ENCODE peak calls at places on chromosomes 11 and 22, in six cellular contexts. Z is heart right ventricle; B is GM12865; Y is Jurkat, Clone E6-1; T is lower leg skin; K is GM23248. J is an unnamed sample.

GRCh38 chr11:2812371-2812991 is 73.1 kb downstream of the CDKN1C start:
- DNase-seq in Z (peak; percentile 54), B (no peak), Y (no peak), K (no peak), T (no peak), J (no peak)

GRCh38 chr11:135033545-135033944 is 621.5 kb upstream of the B3GAT1 start:
- DNase-seq in T (no peak), B (no peak), K (peak; percentile 10), Y (no peak), Z (peak; percentile 10), J (no peak)

GRCh38 chr11:82864268-82864667 is 36.0 kb downstream of the PRCP start:
- DNase-seq in Z (peak; percentile 17), K (peak; percentile 68), T (peak; percentile 77), Y (peak; percentile 8), B (peak; percentile 52), J (no peak)

GRCh38 chr11:76709259-76709658 is 38.7 kb upstream of the LRRC32 start:
- DNase-seq in Z (no peak), Y (no peak), K (no peak), T (no peak), B (no peak), J (no peak)

GRCh38 chr11:114522818-114523217 is 36.9 kb downstream of the NXPE1 start:
- DNase-seq in B (no peak), Z (no peak), T (no peak), K (no peak), Y (no peak), J (no peak)

GRCh38 chr11:46270707-46271106 is 6.8 kb upstream of the CREB3L1 start:
- DNase-seq in B (peak; percentile 76), Z (no peak), Y (no peak), K (no peak), T (no peak), J (no peak)

GRCh38 chr11:30451167-30451566 is 128.3 kb downstream of the ARL14EP start:
- DNase-seq in Z (no peak), B (no peak), Y (no peak), T (no peak), K (no peak), J (no peak)

GRCh38 chr22:46238541-46238940 is 11.6 kb downstream of the CDPF1 start:
- DNase-seq in Z (no peak), K (no peak), Y (no peak), T (no peak), B (no peak), J (no peak)

GRCh38 chr11:2933376-2934056 is 4.3 kb upstream of the PHLDA2 start:
- DNase-seq in Z (peak; percentile 39), T (peak; percentile 75), Y (no peak), K (peak; percentile 97), B (peak; percentile 58), J (no peak)

GRCh38 chr22:38313384-38313955 is 3.8 kb downstream of the CSNK1E start:
- DNase-seq in Y (no peak), K (peak; percentile 84), Z (peak; percentile 89), B (peak; percentile 80), T (no peak), J (no peak)

GRCh38 chr11:70075836-70076235 is 2.3 kb upstream of the ANO1 start:
- DNase-seq in K (no peak), Y (no peak), B (no peak), T (no peak), Z (no peak), J (no peak)

GRCh38 chr11:78982377-78982925 is 407.8 kb upstream of the NARS2 start:
- DNase-seq in T (no peak), Y (no peak), K (no peak), B (no peak), Z (no peak), J (no peak)

GRCh38 chr22:44289429-44290171 is 23.2 kb downstream of the SHISAL1 start:
- DNase-seq in Y (no peak), T (no peak), K (peak; percentile 47), B (no peak), Z (no peak), J (no peak)

GRCh38 chr11:95835768-95836488 is 45.6 kb downstream of the CEP57 start:
- DNase-seq in K (peak; percentile 94), B (peak; percentile 61), Z (peak; percentile 60), Y (peak; percentile 32), T (peak; percentile 51), J (no peak)

GRCh38 chr22:31561238-31561887 is 65.0 kb downstream of the SFI1 start:
- DNase-seq in Z (peak; percentile 74), B (peak; percentile 71), Y (peak; percentile 15), T (peak; percentile 30), K (peak; percentile 86), J (no peak)

GRCh38 chr22:27416553-27417427 is 384.8 kb downstream of the MN1 start:
- DNase-seq in Y (no peak), K (peak; percentile 90), T (no peak), Z (no peak), B (no peak), J (no peak)

GRCh38 chr11:45662665-45663485 is 2.5 kb downstream of the CHST1 start:
- DNase-seq in B (no peak), Z (no peak), Y (no peak), T (no peak), K (peak; percentile 96), J (no peak)

GRCh38 chr11:34262601-34263081 is 95.2 kb downstream of the ABTB2 start:
- DNase-seq in K (no peak), T (no peak), Z (no peak), B (no peak), Y (no peak), J (no peak)

GRCh38 chr22:23401111-23401909 is 178.8 kb downstream of the IGLL1 start:
- DNase-seq in T (no peak), K (peak; percentile 86), Y (no peak), Z (no peak), B (no peak), J (no peak)

GRCh38 chr11:133819114-133819513 is 26.2 kb downstream of the SPATA19 start:
- DNase-seq in T (no peak), K (no peak), Z (no peak), B (no peak), Y (no peak), J (no peak)

GRCh38 chr11:8809605-8810272 is 101.2 kb upstream of the AKIP1 start:
- DNase-seq in Y (peak; percentile 28), B (no peak), Z (no peak), K (peak; percentile 33), T (no peak), J (no peak)

GRCh38 chr11:8812438-8812837 is 98.6 kb upstream of the AKIP1 start:
- DNase-seq in K (peak; percentile 37), T (peak; percentile 52), Z (no peak), B (no peak), Y (no peak), J (no peak)

GRCh38 chr11:8810331-8811301 is 100.4 kb upstream of the AKIP1 start:
- DNase-seq in B (peak; percentile 72), T (peak; percentile 54), Y (no peak), Z (peak; percentile 81), K (peak; percentile 90), J (no peak)

GRCh38 chr11:8813658-8814057 is 97.3 kb upstream of the AKIP1 start:
- DNase-seq in B (peak; percentile 87), K (peak; percentile 90), Y (peak; percentile 77), Z (peak; percentile 81), T (peak; percentile 50), J (no peak)

GRCh38 chr11:8811571-8811970 is 99.4 kb upstream of the AKIP1 start:
- DNase-seq in K (peak; percentile 48), Z (no peak), T (no peak), B (no peak), Y (no peak), J (no peak)
- H3K4me3 ChIP-seq in K (peak overlapping the region; percentile 72), Z (no peak overlapping the region), T (no peak overlapping the region), B (no peak overlapping the region), Y (no peak overlapping the region), J (peak overlapping the region; percentile 56)

DNA sequence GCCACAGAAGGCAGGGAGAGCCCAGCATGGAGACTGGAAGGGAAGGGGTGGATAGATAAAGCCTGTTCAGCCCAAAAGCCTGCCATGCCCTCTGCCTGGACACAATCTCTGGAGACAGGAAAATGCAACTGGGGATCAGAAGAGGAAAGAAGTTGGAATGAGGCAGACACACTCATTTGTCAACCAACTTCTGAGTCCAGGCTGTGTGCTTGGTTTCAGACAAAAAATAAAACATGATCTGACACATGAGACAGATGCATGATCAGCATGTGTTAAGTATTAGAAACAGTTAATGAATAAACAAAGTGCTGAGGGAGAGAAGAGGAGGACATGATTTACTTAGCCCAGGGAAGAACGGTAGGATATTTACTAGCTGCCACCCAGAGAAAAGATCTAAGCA is 849 bp downstream of the LRRN4CL start:
- DNase-seq in Z (no peak), Y (no peak), B (no peak), K (peak; percentile 47), T (no peak), J (no peak)
- H3K4me3 ChIP-seq in Z (peak overlapping the region; percentile 25), Y (no peak overlapping the region), B (no peak overlapping the region), K (peak overlapping the region; percentile 20), T (no peak overlapping the region), J (peak overlapping the region; percentile 45)

DNA sequence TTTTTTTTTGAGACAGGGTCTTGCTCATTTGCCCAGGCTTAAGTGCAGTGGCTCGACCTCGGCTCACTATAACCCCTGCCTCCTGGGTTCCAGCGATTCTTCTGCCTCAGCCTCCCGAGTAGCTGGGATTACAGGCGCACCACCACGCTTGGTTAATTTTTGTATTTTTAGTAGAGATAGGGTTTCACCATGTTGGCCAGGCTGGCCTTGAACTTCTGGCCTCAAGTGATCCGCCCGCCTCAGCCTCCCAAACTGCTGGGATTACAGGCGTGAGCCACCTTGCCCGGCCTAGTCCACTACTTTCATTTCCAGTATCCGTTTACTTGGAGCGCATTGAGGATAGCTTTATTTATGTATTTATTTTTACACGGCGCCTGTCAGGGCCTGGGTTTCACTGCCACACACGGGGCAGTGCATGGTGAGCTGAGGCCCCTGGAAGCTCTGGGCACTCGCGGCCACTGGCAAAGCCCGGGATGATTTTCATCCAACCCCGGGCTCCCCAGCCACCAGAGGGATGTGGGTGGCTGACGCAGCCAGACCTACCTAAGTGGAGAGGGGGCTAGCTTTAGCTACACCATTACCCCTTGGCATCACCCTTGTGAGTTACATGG is 6.1 kb upstream of the MCAM start:
- DNase-seq in K (no peak), B (no peak), Y (no peak), T (no peak), Z (no peak), J (no peak)
- H3K4me3 ChIP-seq in K (no peak overlapping the region), B (no peak overlapping the region), Y (no peak overlapping the region), T (no peak overlapping the region), Z (no peak overlapping the region), J (no peak overlapping the region)

DNA sequence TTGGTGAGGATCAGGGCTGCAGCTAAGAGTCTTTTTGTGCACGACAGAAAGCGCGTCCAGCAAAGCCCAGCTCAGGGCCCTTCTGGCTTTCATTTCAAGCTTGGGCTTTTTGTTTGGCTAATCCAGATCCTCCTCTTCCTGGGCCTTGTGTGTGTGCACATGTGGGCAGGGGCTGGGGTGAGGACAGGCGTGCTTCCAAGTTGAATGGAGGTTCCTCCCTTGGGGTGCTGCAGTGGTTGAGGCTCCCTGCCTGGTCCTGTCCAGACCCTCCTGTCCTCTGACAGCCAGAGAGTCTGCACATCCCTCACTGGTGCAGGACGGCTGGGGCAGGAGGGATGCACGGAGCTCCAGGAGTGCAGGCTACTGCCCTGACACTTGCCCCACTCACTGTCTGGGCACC is 62.0 kb upstream of the NECTIN1 start:
- DNase-seq in Y (no peak), K (no peak), B (no peak), Z (no peak), T (no peak), J (no peak)
- H3K4me3 ChIP-seq in Y (no peak overlapping the region), K (no peak overlapping the region), B (no peak overlapping the region), Z (no peak overlapping the region), T (no peak overlapping the region), J (no peak overlapping the region)